ENCODE peak calls at places on chromosomes 6 and 20, in eight cellular contexts. One of them, this sample, is unnamed.

GRCh38 chr6:25172819-25173218 is 106.4 kb upstream of the CARMIL1 start:
- DNase-seq in tibial nerve: no peak
- DNase-seq in K562: no peak
- DNase-seq in HepG2: no peak
- DNase-seq in SK-N-SH: no peak
- DNase-seq in A549: no peak
- DNase-seq in stomach: no peak
- DNase-seq in suprapubic skin: no peak
- DNase-seq in this sample: no peak

GRCh38 chr6:475341-475740 is 83.8 kb downstream of the IRF4 start:
- DNase-seq in HepG2: no peak
- DNase-seq in suprapubic skin: no peak
- DNase-seq in K562: no peak
- DNase-seq in stomach: no peak
- DNase-seq in SK-N-SH: no peak
- DNase-seq in tibial nerve: no peak
- DNase-seq in A549: no peak
- DNase-seq in this sample: no peak

GRCh38 chr6:56938634-56939294 is 16.1 kb upstream of the BEND6 start:
- DNase-seq in HepG2: peak
- DNase-seq in SK-N-SH: no peak
- DNase-seq in stomach: no peak
- DNase-seq in suprapubic skin: no peak
- DNase-seq in A549: peak
- DNase-seq in K562: no peak
- DNase-seq in tibial nerve: no peak
- DNase-seq in this sample: no peak

GRCh38 chr6:162489406-162489976 is 238.1 kb downstream of the PRKN start:
- DNase-seq in stomach: no peak
- DNase-seq in HepG2: peak
- DNase-seq in tibial nerve: no peak
- DNase-seq in SK-N-SH: no peak
- DNase-seq in K562: no peak
- DNase-seq in suprapubic skin: no peak
- DNase-seq in A549: no peak
- DNase-seq in this sample: no peak

GRCh38 chr6:136550045-136550329 is 235 bp downstream of the MAP7 start:
- DNase-seq in HepG2: no peak
- DNase-seq in SK-N-SH: peak
- DNase-seq in K562: peak
- DNase-seq in tibial nerve: no peak
- DNase-seq in suprapubic skin: no peak
- DNase-seq in stomach: no peak
- DNase-seq in A549: peak
- DNase-seq in this sample: no peak

GRCh38 chr20:58847483-58847882 is 3.2 kb downstream of the GNAS-AS1 start:
- DNase-seq in stomach: no peak
- DNase-seq in suprapubic skin: no peak
- DNase-seq in SK-N-SH: no peak
- DNase-seq in HepG2: no peak
- DNase-seq in K562: no peak
- DNase-seq in tibial nerve: no peak
- DNase-seq in A549: no peak
- DNase-seq in this sample: no peak

GRCh38 chr20:52852695-52853094 is 119.5 kb upstream of the TSHZ2 start:
- DNase-seq in stomach: peak
- DNase-seq in SK-N-SH: no peak
- DNase-seq in suprapubic skin: no peak
- DNase-seq in A549: no peak
- DNase-seq in tibial nerve: no peak
- DNase-seq in HepG2: peak
- DNase-seq in K562: no peak
- DNase-seq in this sample: no peak

GRCh38 chr6:1390805-1391511 is 1.6 kb downstream of the FOXF2 start:
- DNase-seq in SK-N-SH: no peak
- DNase-seq in stomach: no peak
- DNase-seq in HepG2: no peak
- DNase-seq in tibial nerve: no peak
- DNase-seq in K562: no peak
- DNase-seq in suprapubic skin: peak
- DNase-seq in A549: no peak
- DNase-seq in this sample: peak

GRCh38 chr20:36717657-36718056 is 28.2 kb downstream of the NDRG3 start:
- DNase-seq in K562: no peak
- DNase-seq in HepG2: peak
- DNase-seq in A549: no peak
- DNase-seq in stomach: no peak
- DNase-seq in suprapubic skin: no peak
- DNase-seq in SK-N-SH: no peak
- DNase-seq in tibial nerve: no peak
- DNase-seq in this sample: no peak

DNA sequence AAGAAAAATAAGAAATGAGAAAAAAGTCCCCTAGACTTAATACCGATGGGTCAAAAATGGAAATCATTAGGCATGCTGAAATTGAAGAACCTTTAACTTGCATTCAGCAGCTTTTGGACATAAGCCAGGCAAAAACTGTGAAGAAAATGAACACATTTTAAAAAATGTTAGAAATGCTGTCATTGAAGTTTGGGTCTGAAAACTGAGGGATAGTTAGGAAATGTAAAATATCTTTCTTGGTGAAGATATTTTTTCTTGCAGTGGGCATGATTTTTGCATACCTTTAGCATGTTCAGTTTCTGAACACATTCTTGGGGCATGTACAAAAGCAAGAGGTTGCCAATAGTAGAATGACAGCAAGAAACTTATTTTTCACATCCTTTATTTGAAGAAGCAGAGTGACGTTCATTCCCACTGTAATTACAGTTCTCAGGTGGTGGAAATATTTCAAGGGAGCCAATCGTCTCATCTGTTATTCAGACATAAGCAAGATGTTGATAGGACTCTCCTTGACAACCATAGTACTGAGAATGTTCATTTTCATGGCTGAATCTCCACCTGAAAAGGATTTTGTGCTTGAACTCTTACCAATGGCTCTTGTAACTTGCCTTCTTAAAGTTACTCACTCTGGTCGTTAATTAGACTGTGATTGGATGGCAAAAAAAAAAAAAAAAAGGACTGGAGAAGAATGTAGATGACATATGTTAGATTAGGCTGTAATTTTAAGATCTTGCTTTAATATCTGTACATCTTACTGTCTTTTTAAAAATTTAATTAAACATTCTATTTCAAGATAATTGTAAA is 74.3 kb downstream of the DOK5 start:
- DNase-seq in K562: no peak
- DNase-seq in SK-N-SH: no peak
- DNase-seq in tibial nerve: no peak
- DNase-seq in suprapubic skin: no peak
- DNase-seq in HepG2: no peak
- DNase-seq in stomach: no peak
- DNase-seq in A549: no peak
- DNase-seq in this sample: no peak
- TF ChIP-seq EP300 in K562: no peak
- TF ChIP-seq EP300 in SK-N-SH: no peak
- TF ChIP-seq EP300 in tibial nerve: no peak
- TF ChIP-seq EP300 in suprapubic skin: no peak
- TF ChIP-seq EP300 in HepG2: no peak
- TF ChIP-seq EP300 in stomach: no peak
- TF ChIP-seq EP300 in A549: no peak
- TF ChIP-seq EP300 in this sample: no peak

GRCh38 chr20:48015136-48015925 is 230.1 kb upstream of the SULF2 start:
- DNase-seq in K562: no peak
- DNase-seq in SK-N-SH: no peak
- DNase-seq in HepG2: no peak
- DNase-seq in A549: no peak
- DNase-seq in stomach: no peak
- DNase-seq in suprapubic skin: no peak
- DNase-seq in tibial nerve: no peak
- DNase-seq in this sample: no peak
- TF ChIP-seq CTCF in K562: no peak
- TF ChIP-seq CTCF in SK-N-SH: no peak
- TF ChIP-seq CTCF in HepG2: no peak
- TF ChIP-seq CTCF in A549: no peak
- TF ChIP-seq CTCF in stomach: no peak
- TF ChIP-seq CTCF in suprapubic skin: no peak
- TF ChIP-seq CTCF in tibial nerve: no peak
- TF ChIP-seq CTCF in this sample: no peak

DNA sequence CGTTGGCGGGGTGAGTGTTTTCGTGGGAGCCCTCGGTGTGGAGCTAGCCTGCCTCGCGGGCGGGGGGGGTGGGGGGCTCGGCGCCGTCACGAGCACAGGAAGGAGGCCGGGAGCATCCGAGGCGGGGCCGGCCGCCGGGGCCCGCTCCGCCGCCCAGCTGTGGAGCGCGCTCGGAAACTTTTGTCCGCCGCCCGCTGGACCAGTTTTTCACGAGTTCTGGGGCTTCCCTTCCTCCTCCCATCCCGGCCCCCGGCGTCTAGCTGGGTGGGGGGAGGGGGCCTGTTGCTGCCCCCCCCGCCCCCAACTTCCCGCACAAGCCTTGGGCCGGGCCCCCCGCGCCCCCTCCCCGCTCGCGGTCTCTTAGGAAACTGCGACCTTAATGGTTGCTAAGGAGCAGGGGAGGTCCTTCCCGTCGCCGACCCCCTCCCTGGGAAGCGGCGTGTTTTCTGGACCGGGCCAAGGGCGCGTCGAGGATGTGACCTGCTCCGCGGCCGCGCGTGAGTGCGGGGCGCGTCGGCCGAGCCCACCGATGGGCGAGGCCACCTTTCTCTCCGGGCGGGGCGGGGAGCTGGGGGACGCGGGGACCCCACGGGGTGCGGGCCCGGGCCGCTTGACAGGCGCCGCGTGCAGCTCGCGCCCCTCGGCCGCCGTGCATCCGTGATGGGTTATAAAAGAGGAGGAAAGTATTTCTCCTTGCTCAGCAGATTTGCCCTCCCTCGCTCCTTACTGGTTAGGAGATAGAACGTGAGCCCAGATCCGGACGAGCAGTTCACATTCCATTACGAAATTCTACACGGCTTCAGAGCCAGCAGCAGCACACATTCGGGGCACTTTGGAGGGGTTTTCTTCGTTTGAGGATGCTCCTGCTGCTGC is 1.4 kb downstream of the RREB1 start:
- DNase-seq in SK-N-SH: peak
- DNase-seq in K562: peak
- DNase-seq in stomach: peak
- DNase-seq in suprapubic skin: peak
- DNase-seq in A549: peak
- DNase-seq in tibial nerve: peak
- DNase-seq in HepG2: peak
- DNase-seq in this sample: peak
- H3K27ac ChIP-seq in SK-N-SH: no peak
- H3K27ac ChIP-seq in K562: peak
- H3K27ac ChIP-seq in stomach: peak
- H3K27ac ChIP-seq in suprapubic skin: peak
- H3K27ac ChIP-seq in A549: peak
- H3K27ac ChIP-seq in tibial nerve: peak
- H3K27ac ChIP-seq in HepG2: peak
- H3K27ac ChIP-seq in this sample: peak

GRCh38 chr20:25510202-25510601 is 75.1 kb downstream of the NINL start:
- DNase-seq in suprapubic skin: peak
- DNase-seq in K562: no peak
- DNase-seq in stomach: no peak
- DNase-seq in A549: no peak
- DNase-seq in SK-N-SH: no peak
- DNase-seq in tibial nerve: no peak
- DNase-seq in HepG2: no peak
- DNase-seq in this sample: peak

GRCh38 chr20:25509084-25509483 is 76.2 kb downstream of the NINL start:
- DNase-seq in stomach: no peak
- DNase-seq in tibial nerve: no peak
- DNase-seq in K562: no peak
- DNase-seq in suprapubic skin: no peak
- DNase-seq in A549: no peak
- DNase-seq in SK-N-SH: no peak
- DNase-seq in HepG2: no peak
- DNase-seq in this sample: no peak

GRCh38 chr20:25507385-25508082 is 77.8 kb downstream of the NINL start:
- DNase-seq in K562: no peak
- DNase-seq in HepG2: peak
- DNase-seq in A549: no peak
- DNase-seq in tibial nerve: no peak
- DNase-seq in stomach: no peak
- DNase-seq in SK-N-SH: no peak
- DNase-seq in suprapubic skin: no peak
- DNase-seq in this sample: no peak

GRCh38 chr20:25510721-25511120 is 74.6 kb downstream of the NINL start:
- DNase-seq in stomach: no peak
- DNase-seq in tibial nerve: no peak
- DNase-seq in SK-N-SH: no peak
- DNase-seq in suprapubic skin: peak
- DNase-seq in HepG2: no peak
- DNase-seq in K562: no peak
- DNase-seq in A549: no peak
- DNase-seq in this sample: peak

DNA sequence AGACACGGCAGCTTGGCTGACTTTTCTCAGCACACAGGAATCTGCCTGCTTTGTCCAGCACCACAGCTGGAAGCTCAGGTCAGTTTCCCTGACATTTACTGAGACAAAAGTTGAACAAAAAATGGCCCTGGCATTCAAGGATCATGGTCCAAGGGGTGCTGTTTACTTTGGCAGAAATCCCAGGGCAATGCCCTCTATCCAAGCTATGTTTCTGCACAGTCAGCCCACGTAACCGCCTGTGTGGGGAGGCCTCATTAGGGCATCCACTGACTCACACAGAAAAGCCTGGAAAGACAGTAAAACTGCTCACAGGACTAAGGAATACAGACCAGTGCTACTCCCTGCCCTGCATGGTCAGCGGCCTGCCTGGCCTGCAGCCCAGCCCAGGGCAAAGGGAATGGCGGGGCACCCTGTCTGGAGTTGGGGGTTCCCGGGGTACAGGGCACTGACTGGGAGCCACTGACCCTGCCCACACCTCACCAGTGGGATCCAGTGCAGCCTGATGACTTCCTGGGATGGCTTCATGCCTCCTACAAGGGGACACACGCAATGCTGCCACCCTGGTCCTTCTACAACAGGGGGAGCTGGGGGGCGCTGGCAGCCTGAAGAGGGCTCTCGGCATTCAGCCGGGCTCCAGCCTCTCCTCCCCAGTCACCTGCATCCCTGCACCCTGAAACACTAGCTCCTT is 77.1 kb downstream of the NINL start:
- DNase-seq in tibial nerve: no peak
- DNase-seq in stomach: no peak
- DNase-seq in SK-N-SH: no peak
- DNase-seq in HepG2: peak
- DNase-seq in A549: peak
- DNase-seq in K562: no peak
- DNase-seq in suprapubic skin: no peak
- DNase-seq in this sample: peak
- TF ChIP-seq EP300 in tibial nerve: no peak
- TF ChIP-seq EP300 in stomach: no peak
- TF ChIP-seq EP300 in SK-N-SH: no peak
- TF ChIP-seq EP300 in HepG2: peak
- TF ChIP-seq EP300 in A549: no peak
- TF ChIP-seq EP300 in K562: no peak
- TF ChIP-seq EP300 in suprapubic skin: no peak
- TF ChIP-seq EP300 in this sample: no peak

DNA sequence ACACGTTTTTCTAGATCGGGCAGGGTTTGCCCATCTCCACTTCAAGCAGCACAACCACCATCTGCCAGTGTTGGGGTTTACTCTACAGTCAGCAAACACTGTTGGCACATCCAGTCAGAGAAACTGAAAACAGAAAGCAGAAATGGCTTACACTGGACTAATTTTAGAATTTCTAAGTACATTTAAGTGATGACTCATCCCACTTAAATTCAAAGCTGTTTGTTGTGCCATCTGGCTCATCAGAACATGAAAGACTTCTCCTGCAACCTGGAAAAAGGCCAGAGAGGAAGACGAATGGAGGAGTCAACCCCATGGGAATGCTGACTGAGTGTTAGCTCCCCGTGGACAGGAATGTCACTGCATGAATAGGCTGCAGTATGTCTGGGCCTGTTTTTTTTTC is 21.8 kb downstream of the FAM209B start:
- DNase-seq in suprapubic skin: no peak
- DNase-seq in tibial nerve: peak
- DNase-seq in A549: peak
- DNase-seq in stomach: no peak
- DNase-seq in K562: peak
- DNase-seq in SK-N-SH: no peak
- DNase-seq in HepG2: peak
- DNase-seq in this sample: peak
- TF ChIP-seq CTCF in suprapubic skin: peak
- TF ChIP-seq CTCF in tibial nerve: no peak
- TF ChIP-seq CTCF in A549: no peak
- TF ChIP-seq CTCF in stomach: no peak
- TF ChIP-seq CTCF in K562: no peak
- TF ChIP-seq CTCF in SK-N-SH: no peak
- TF ChIP-seq CTCF in HepG2: no peak
- TF ChIP-seq CTCF in this sample: no peak

This sample was measured in upper lobe of left lung.